ENCODE peak calls at places on chromosomes 13 and 19, in seven cellular contexts. One of them, this sample, is unnamed.

GRCh38 chr19:54803410-54803809 is at the start of gene KIR2DL4:
- DNase-seq in central memory CD8-positive, alpha-beta T cell: no peak
- DNase-seq in NCI-H510A treated with DMSO at 0.1 percent for 48 hours: no peak
- DNase-seq in activated T-cell treated with anti-CD3 and anti-CD28 coated beads, Interleukin-2, amount 50 U/mL, for 4 hours: no peak
- DNase-seq in NCI-H1436: no peak
- DNase-seq in body of pancreas: no peak
- DNase-seq in pancreas: no peak
- DNase-seq in this sample: no peak

GRCh38 chr13:33228645-33229445 is 56.7 kb downstream of the STARD13 start:
- DNase-seq in central memory CD8-positive, alpha-beta T cell: no peak
- DNase-seq in NCI-H510A treated with DMSO at 0.1 percent for 48 hours: peak
- DNase-seq in activated T-cell treated with anti-CD3 and anti-CD28 coated beads, Interleukin-2, amount 50 U/mL, for 4 hours: no peak
- DNase-seq in NCI-H1436: peak
- DNase-seq in body of pancreas: no peak
- DNase-seq in pancreas: no peak
- DNase-seq in this sample: no peak

GRCh38 chr19:32673573-32673972 is 1.4 kb downstream of the ANKRD27 start:
- DNase-seq in central memory CD8-positive, alpha-beta T cell: no peak
- DNase-seq in NCI-H510A treated with DMSO at 0.1 percent for 48 hours: no peak
- DNase-seq in activated T-cell treated with anti-CD3 and anti-CD28 coated beads, Interleukin-2, amount 50 U/mL, for 4 hours: no peak
- DNase-seq in NCI-H1436: no peak
- DNase-seq in body of pancreas: no peak
- DNase-seq in pancreas: no peak
- DNase-seq in this sample: no peak

GRCh38 chr13:73741111-73741510 is 393.1 kb downstream of the KLF12 start:
- DNase-seq in central memory CD8-positive, alpha-beta T cell: no peak
- DNase-seq in NCI-H510A treated with DMSO at 0.1 percent for 48 hours: no peak
- DNase-seq in activated T-cell treated with anti-CD3 and anti-CD28 coated beads, Interleukin-2, amount 50 U/mL, for 4 hours: no peak
- DNase-seq in NCI-H1436: no peak
- DNase-seq in body of pancreas: no peak
- DNase-seq in pancreas: no peak
- DNase-seq in this sample: no peak

GRCh38 chr13:110113284-110113764 is 193.6 kb downstream of the COL4A1 start:
- DNase-seq in central memory CD8-positive, alpha-beta T cell: no peak
- DNase-seq in NCI-H510A treated with DMSO at 0.1 percent for 48 hours: no peak
- DNase-seq in activated T-cell treated with anti-CD3 and anti-CD28 coated beads, Interleukin-2, amount 50 U/mL, for 4 hours: no peak
- DNase-seq in NCI-H1436: no peak
- DNase-seq in body of pancreas: no peak
- DNase-seq in pancreas: no peak
- DNase-seq in this sample: no peak

GRCh38 chr13:43469791-43470190 is 317.0 kb downstream of the ENOX1 start:
- DNase-seq in central memory CD8-positive, alpha-beta T cell: no peak
- DNase-seq in NCI-H510A treated with DMSO at 0.1 percent for 48 hours: no peak
- DNase-seq in activated T-cell treated with anti-CD3 and anti-CD28 coated beads, Interleukin-2, amount 50 U/mL, for 4 hours: no peak
- DNase-seq in NCI-H1436: no peak
- DNase-seq in body of pancreas: no peak
- DNase-seq in pancreas: no peak
- DNase-seq in this sample: no peak

GRCh38 chr13:28329395-28330158 is 165.4 kb downstream of the FLT1 start:
- DNase-seq in central memory CD8-positive, alpha-beta T cell: no peak
- DNase-seq in NCI-H510A treated with DMSO at 0.1 percent for 48 hours: no peak
- DNase-seq in activated T-cell treated with anti-CD3 and anti-CD28 coated beads, Interleukin-2, amount 50 U/mL, for 4 hours: no peak
- DNase-seq in NCI-H1436: no peak
- DNase-seq in body of pancreas: no peak
- DNase-seq in pancreas: no peak
- DNase-seq in this sample: no peak

GRCh38 chr13:42821437-42821836 is 40.1 kb downstream of the FAM216B start:
- DNase-seq in central memory CD8-positive, alpha-beta T cell: no peak
- DNase-seq in NCI-H510A treated with DMSO at 0.1 percent for 48 hours: no peak
- DNase-seq in activated T-cell treated with anti-CD3 and anti-CD28 coated beads, Interleukin-2, amount 50 U/mL, for 4 hours: no peak
- DNase-seq in NCI-H1436: no peak
- DNase-seq in body of pancreas: no peak
- DNase-seq in pancreas: no peak
- DNase-seq in this sample: no peak

GRCh38 chr13:39186205-39186880 is 148.1 kb downstream of the NHLRC3 start:
- DNase-seq in central memory CD8-positive, alpha-beta T cell: no peak
- DNase-seq in NCI-H510A treated with DMSO at 0.1 percent for 48 hours: no peak
- DNase-seq in activated T-cell treated with anti-CD3 and anti-CD28 coated beads, Interleukin-2, amount 50 U/mL, for 4 hours: no peak
- DNase-seq in NCI-H1436: no peak
- DNase-seq in body of pancreas: no peak
- DNase-seq in pancreas: no peak
- DNase-seq in this sample: no peak

GRCh38 chr19:40348961-40349507 is 539 bp downstream of the PLD3 start:
- DNase-seq in central memory CD8-positive, alpha-beta T cell: no peak
- DNase-seq in NCI-H510A treated with DMSO at 0.1 percent for 48 hours: peak
- DNase-seq in activated T-cell treated with anti-CD3 and anti-CD28 coated beads, Interleukin-2, amount 50 U/mL, for 4 hours: no peak
- DNase-seq in NCI-H1436: no peak
- DNase-seq in body of pancreas: peak
- DNase-seq in pancreas: no peak
- DNase-seq in this sample: peak

GRCh38 chr13:52109096-52109495 is 19.8 kb downstream of the NEK5 start:
- DNase-seq in central memory CD8-positive, alpha-beta T cell: no peak
- DNase-seq in NCI-H510A treated with DMSO at 0.1 percent for 48 hours: no peak
- DNase-seq in activated T-cell treated with anti-CD3 and anti-CD28 coated beads, Interleukin-2, amount 50 U/mL, for 4 hours: no peak
- DNase-seq in NCI-H1436: no peak
- DNase-seq in body of pancreas: no peak
- DNase-seq in pancreas: no peak
- DNase-seq in this sample: no peak

GRCh38 chr19:15098505-15098904 is 8.7 kb upstream of the SYDE1 start:
- DNase-seq in central memory CD8-positive, alpha-beta T cell: no peak
- DNase-seq in NCI-H510A treated with DMSO at 0.1 percent for 48 hours: no peak
- DNase-seq in activated T-cell treated with anti-CD3 and anti-CD28 coated beads, Interleukin-2, amount 50 U/mL, for 4 hours: no peak
- DNase-seq in NCI-H1436: no peak
- DNase-seq in body of pancreas: no peak
- DNase-seq in pancreas: no peak
- DNase-seq in this sample: no peak

GRCh38 chr19:58406818-58407657 is 1.4 kb upstream of the ZNF584 start:
- DNase-seq in central memory CD8-positive, alpha-beta T cell: no peak
- DNase-seq in NCI-H510A treated with DMSO at 0.1 percent for 48 hours: no peak
- DNase-seq in activated T-cell treated with anti-CD3 and anti-CD28 coated beads, Interleukin-2, amount 50 U/mL, for 4 hours: no peak
- DNase-seq in NCI-H1436: no peak
- DNase-seq in body of pancreas: no peak
- DNase-seq in pancreas: no peak
- DNase-seq in this sample: no peak

GRCh38 chr19:49896863-49897621 is at the start of gene IL4I1:
- DNase-seq in central memory CD8-positive, alpha-beta T cell: peak
- DNase-seq in NCI-H510A treated with DMSO at 0.1 percent for 48 hours: no peak
- DNase-seq in activated T-cell treated with anti-CD3 and anti-CD28 coated beads, Interleukin-2, amount 50 U/mL, for 4 hours: peak
- DNase-seq in NCI-H1436: no peak
- DNase-seq in body of pancreas: no peak
- DNase-seq in pancreas: no peak
- DNase-seq in this sample: no peak

GRCh38 chr19:22286151-22286810 is at the start of gene ZNF729:
- DNase-seq in central memory CD8-positive, alpha-beta T cell: no peak
- DNase-seq in NCI-H510A treated with DMSO at 0.1 percent for 48 hours: no peak
- DNase-seq in activated T-cell treated with anti-CD3 and anti-CD28 coated beads, Interleukin-2, amount 50 U/mL, for 4 hours: no peak
- DNase-seq in NCI-H1436: no peak
- DNase-seq in body of pancreas: no peak
- DNase-seq in pancreas: no peak
- DNase-seq in this sample: no peak

GRCh38 chr13:74290324-74290773 is 156.1 kb upstream of the KLF12 start:
- DNase-seq in central memory CD8-positive, alpha-beta T cell: no peak
- DNase-seq in NCI-H510A treated with DMSO at 0.1 percent for 48 hours: peak
- DNase-seq in activated T-cell treated with anti-CD3 and anti-CD28 coated beads, Interleukin-2, amount 50 U/mL, for 4 hours: peak
- DNase-seq in NCI-H1436: peak
- DNase-seq in body of pancreas: peak
- DNase-seq in pancreas: peak
- DNase-seq in this sample: peak

This sample was measured in NCI-H1105.